ENCODE peak calls at places on chromosome 18, in seven cellular contexts. J, E, K, L, Y, S and D are unnamed samples.

GRCh38 chr18:67511840-67512239 is 4.7 kb downstream of the DSEL start:
- DNase-seq in S (no peak), L (no peak), J (no peak), Y (no peak), K (no peak), E (no peak), D (no peak)

GRCh38 chr18:58069104-58069503 is 25.1 kb downstream of the NEDD4L start:
- DNase-seq in Y (no peak), J (no peak), K (no peak), E (no peak), L (no peak), S (no peak), D (no peak)

GRCh38 chr18:49019446-49020045 is 68.8 kb upstream of the SMAD7 start:
- DNase-seq in Y (no peak), E (no peak), K (no peak), J (no peak), L (no peak), S (no peak), D (no peak)

GRCh38 chr18:70154591-70155194 is 50.8 kb downstream of the RTTN start:
- DNase-seq in S (no peak), J (peak; percentile 96), Y (no peak), E (no peak), K (no peak), L (peak; percentile 59), D (no peak)

GRCh38 chr18:48827321-48828200 is 123.2 kb downstream of the SMAD7 start:
- DNase-seq in S (no peak), E (no peak), Y (no peak), L (peak; percentile 74), J (no peak), K (no peak), D (no peak)

GRCh38 chr18:46481847-46482245 is 175.2 kb downstream of the LOXHD1 start:
- DNase-seq in Y (no peak), E (no peak), J (no peak), K (no peak), S (no peak), L (no peak), D (no peak)

GRCh38 chr18:6777509-6777908 is 48.0 kb downstream of the ARHGAP28 start:
- DNase-seq in J (no peak), S (no peak), K (no peak), E (no peak), L (no peak), Y (no peak), D (no peak)

GRCh38 chr18:9417081-9417841 is 58.1 kb upstream of the RALBP1 start:
- DNase-seq in L (peak; percentile 74), J (peak; percentile 69), S (no peak), K (no peak), E (no peak), Y (no peak), D (no peak)

GRCh38 chr18:56615738-56616520 is 22.5 kb downstream of the TXNL1 start:
- DNase-seq in J (no peak), K (no peak), S (no peak), L (no peak), E (no peak), Y (no peak), D (no peak)

GRCh38 chr18:53687002-53687401 is 537.5 kb downstream of the MBD2 start:
- DNase-seq in E (no peak), S (no peak), Y (no peak), K (no peak), L (no peak), J (no peak), D (no peak)

GRCh38 chr18:34626404-34627137 is 83.5 kb upstream of the DTNA start:
- DNase-seq in S (no peak), J (no peak), E (no peak), L (no peak), Y (no peak), K (no peak), D (peak; percentile 2)

GRCh38 chr18:51668101-51668500 is 470.6 kb upstream of the MEX3C start:
- DNase-seq in K (no peak), Y (peak; percentile 35), E (peak; percentile 8), S (peak; percentile 3), J (no peak), L (peak; percentile 23), D (no peak)

GRCh38 chr18:50629148-50629631 is 69.3 kb downstream of the MAPK4 start:
- DNase-seq in E (no peak), K (no peak), L (no peak), Y (no peak), J (no peak), S (no peak), D (peak; percentile 87)

GRCh38 chr18:3703732-3704176 is 253.8 kb downstream of the TGIF1 start:
- DNase-seq in Y (peak; percentile 29), E (no peak), S (no peak), K (no peak), L (peak; percentile 73), J (peak; percentile 71), D (no peak)

GRCh38 chr18:76741346-76741745 is 81.0 kb upstream of the ZNF236 start:
- DNase-seq in J (no peak), Y (no peak), E (no peak), S (no peak), L (no peak), K (no peak), D (no peak)

GRCh38 chr18:35371412-35372195 is 5.5 kb downstream of the ZNF396 start:
- DNase-seq in L (peak; percentile 80), J (peak; percentile 34), E (no peak), K (no peak), Y (no peak), S (no peak), D (no peak)

GRCh38 chr18:41150316-41150715 is 804.7 kb upstream of the PIK3C3 start:
- DNase-seq in Y (no peak), S (no peak), K (no peak), E (no peak), L (no peak), J (no peak), D (peak; percentile 16)

GRCh38 chr18:62539284-62540168 is 16.7 kb downstream of the ZCCHC2 start:
- DNase-seq in E (no peak), J (no peak), S (no peak), K (no peak), Y (no peak), L (no peak), D (no peak)

GRCh38 chr18:7616661-7617060 is 49.5 kb downstream of the PTPRM start:
- DNase-seq in L (peak; percentile 38), K (no peak), J (peak; percentile 64), S (no peak), E (no peak), Y (no peak), D (no peak)

GRCh38 chr18:3581890-3582289 is 131.9 kb downstream of the TGIF1 start:
- DNase-seq in E (no peak), L (no peak), Y (no peak), S (no peak), J (no peak), K (no peak), D (no peak)

GRCh38 chr18:3914833-3915598 is 465.0 kb downstream of the TGIF1 start:
- DNase-seq in L (no peak), Y (peak; percentile 55), J (no peak), S (no peak), K (no peak), E (no peak), D (no peak)

GRCh38 chr18:42614619-42615293 is 500.7 kb downstream of the RIT2 start:
- DNase-seq in Y (peak; percentile 94), E (no peak), S (no peak), K (no peak), L (no peak), J (no peak), D (peak; percentile 98)

GRCh38 chr18:39491408-39491807 is 1925.8 kb upstream of the CELF4 start:
- DNase-seq in J (no peak), L (no peak), E (no peak), K (no peak), S (no peak), Y (no peak), D (no peak)

GRCh38 chr18:75211721-75212625 is 1.4 kb downstream of the TSHZ1 start:
- DNase-seq in K (no peak), E (peak; percentile 20), S (peak; percentile 14), Y (no peak), J (peak; percentile 43), L (no peak), D (no peak)